ENCODE peak calls at places on chromosomes 3 and 15, in five cellular contexts. Q is neural progenitor cell, X is neuronal stem cell, L is colonic mucosa, B is K562. N is an unnamed sample.

GRCh38 chr3:152899306-152899705 is 64.4 kb downstream of the P2RY1 start:
- DNase-seq in Q (no peak), B (no peak), L (no peak), X (no peak), N (no peak)

GRCh38 chr3:106765342-106765741 is 611.9 kb upstream of the CCDC54 start:
- DNase-seq in Q (no peak), B (no peak), L (no peak), X (no peak), N (no peak)

GRCh38 chr15:77440378-77440999 is 19.8 kb downstream of the HMG20A start:
- DNase-seq in X (no peak), L (no peak), Q (no peak), B (no peak), N (no peak)

GRCh38 chr15:84798436-84798946 is 18.7 kb upstream of the ALPK3 start:
- DNase-seq in L (no peak), Q (no peak), B (no peak), X (no peak), N (no peak)

GRCh38 chr3:50248387-50248786 is 12.4 kb downstream of the GNAI2 start:
- DNase-seq in B (no peak), Q (no peak), L (peak; percentile 69), X (no peak), N (no peak)

GRCh38 chr15:82570721-82571519 is 30.7 kb upstream of the RPS17 start:
- DNase-seq in Q (peak; percentile 31), B (no peak), X (no peak), L (no peak), N (no peak)

GRCh38 chr3:184229424-184230080 is at the start of gene VWA5B2:
- DNase-seq in B (peak; percentile 96), L (peak; percentile 30), Q (peak; percentile 94), X (peak; percentile 71), N (peak; percentile 79)

GRCh38 chr3:105984837-105985236 is 116.0 kb upstream of the CBLB start:
- DNase-seq in Q (no peak), X (no peak), L (no peak), B (no peak), N (no peak)

GRCh38 chr15:60718661-60719069 is 239.7 kb upstream of the ICE2 start:
- DNase-seq in L (no peak), B (no peak), X (no peak), Q (no peak), N (no peak)

DNA sequence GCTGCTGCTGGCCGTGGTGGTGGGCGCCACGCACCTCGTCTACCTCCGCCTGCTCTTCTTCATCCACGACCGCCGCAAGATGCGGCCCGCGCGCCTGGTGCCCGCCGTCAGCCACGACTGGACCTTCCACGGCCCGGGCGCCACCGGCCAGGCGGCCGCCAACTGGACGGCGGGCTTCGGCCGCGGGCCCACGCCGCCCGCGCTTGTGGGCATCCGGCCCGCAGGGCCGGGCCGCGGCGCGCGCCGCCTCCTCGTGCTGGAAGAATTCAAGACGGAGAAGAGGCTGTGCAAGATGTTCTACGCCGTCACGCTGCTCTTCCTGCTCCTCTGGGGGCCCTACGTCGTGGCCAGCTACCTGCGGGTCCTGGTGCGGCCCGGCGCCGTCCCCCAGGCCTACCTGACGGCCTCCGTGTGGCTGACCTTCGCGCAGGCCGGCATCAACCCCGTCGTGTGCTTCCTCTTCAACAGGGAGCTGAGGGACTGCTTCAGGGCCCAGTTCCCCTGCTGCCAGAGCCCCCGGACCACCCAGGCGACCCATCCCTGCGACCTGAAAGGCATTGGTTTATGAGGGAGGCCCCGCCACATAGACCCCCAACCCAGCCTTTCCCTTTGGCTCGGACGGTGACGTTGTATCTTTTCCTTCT is 1.1 kb downstream of the GPR27 start:
- DNase-seq in B (no peak), X (no peak), Q (peak; percentile 11), L (no peak), N (no peak)
- H3K9ac ChIP-seq in B (no peak overlapping the region), X (peak overlapping the region; percentile 63), Q (no peak overlapping the region), L (no peak overlapping the region), N (no peak overlapping the region)

GRCh38 chr15:44029940-44030568 is 165.0 kb downstream of the FRMD5 start:
- DNase-seq in X (no peak), B (no peak), L (no peak), Q (no peak), N (no peak)
- H3K27ac ChIP-seq in X (no peak overlapping the region), B (no peak overlapping the region), L (no peak overlapping the region), Q (no peak overlapping the region), N (no peak overlapping the region)

GRCh38 chr3:136350557-136350956 is 100.4 kb downstream of the PCCB start:
- DNase-seq in Q (no peak), B (no peak), L (no peak), X (no peak), N (no peak)
- H3K9ac ChIP-seq in Q (no peak overlapping the region), B (no peak overlapping the region), L (no peak overlapping the region), X (no peak overlapping the region), N (no peak overlapping the region)

DNA sequence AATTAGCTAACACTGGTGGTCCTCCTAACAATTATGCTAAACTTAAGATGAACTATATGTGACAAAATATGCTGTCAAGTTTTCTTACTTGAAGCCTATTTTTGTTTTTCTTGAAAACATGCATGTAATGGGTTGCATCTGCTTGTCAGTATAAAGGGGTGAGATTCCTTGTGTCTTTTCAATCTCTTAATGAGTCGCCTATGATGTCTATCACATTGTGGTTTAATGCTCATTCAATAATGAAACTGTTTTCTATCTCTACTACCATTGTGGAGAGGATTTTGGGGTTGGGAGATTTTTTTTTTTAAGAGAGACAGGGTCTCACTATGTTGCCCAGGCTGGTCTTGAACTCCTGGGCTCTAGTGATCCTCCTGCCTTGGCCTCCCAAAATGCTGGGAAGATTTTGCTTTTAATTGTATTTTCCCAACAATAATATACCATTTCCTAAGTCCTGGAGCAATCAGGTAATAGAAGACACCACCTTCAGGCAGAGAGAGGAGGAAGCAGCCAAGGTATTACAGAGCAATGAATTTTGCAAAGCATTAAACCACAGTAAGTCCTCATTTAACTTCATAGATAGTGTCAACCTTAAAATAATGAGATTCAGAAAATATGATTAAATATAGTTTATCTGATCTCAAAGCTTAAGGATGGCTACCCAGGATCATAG is 17.4 kb upstream of the TRMT10C start:
- DNase-seq in X (no peak), B (no peak), Q (no peak), L (no peak), N (no peak)
- H3K27ac ChIP-seq in X (no peak overlapping the region), B (no peak overlapping the region), Q (no peak overlapping the region), L (no peak overlapping the region), N (no peak overlapping the region)

GRCh38 chr3:101228441-101228840 is 91.9 kb downstream of the IMPG2 start:
- DNase-seq in B (no peak), Q (no peak), L (no peak), X (no peak), N (no peak)

GRCh38 chr3:101235048-101235447 is 85.3 kb downstream of the IMPG2 start:
- DNase-seq in L (no peak), B (no peak), X (no peak), Q (no peak), N (no peak)

GRCh38 chr3:101229681-101230080 is 90.7 kb downstream of the IMPG2 start:
- DNase-seq in Q (no peak), B (no peak), X (no peak), L (no peak), N (no peak)

GRCh38 chr3:101224739-101225138 is 95.6 kb downstream of the IMPG2 start:
- DNase-seq in B (no peak), L (no peak), X (no peak), Q (no peak), N (no peak)

GRCh38 chr3:101230618-101231017 is 89.8 kb downstream of the IMPG2 start:
- DNase-seq in L (no peak), B (no peak), X (no peak), Q (no peak), N (no peak)
- H3K9ac ChIP-seq in L (no peak overlapping the region), B (no peak overlapping the region), X (no peak overlapping the region), Q (no peak overlapping the region), N (no peak overlapping the region)

GRCh38 chr3:158248261-158248660 is 138.4 kb downstream of the RSRC1 start:
- DNase-seq in X (no peak), Q (no peak), L (no peak), B (no peak), N (no peak)

GRCh38 chr3:158244274-158244673 is 134.4 kb downstream of the RSRC1 start:
- DNase-seq in X (no peak), B (no peak), Q (no peak), L (no peak), N (no peak)

GRCh38 chr3:158247288-158247687 is 137.4 kb downstream of the RSRC1 start:
- DNase-seq in Q (no peak), B (no peak), X (no peak), L (no peak), N (no peak)

DNA sequence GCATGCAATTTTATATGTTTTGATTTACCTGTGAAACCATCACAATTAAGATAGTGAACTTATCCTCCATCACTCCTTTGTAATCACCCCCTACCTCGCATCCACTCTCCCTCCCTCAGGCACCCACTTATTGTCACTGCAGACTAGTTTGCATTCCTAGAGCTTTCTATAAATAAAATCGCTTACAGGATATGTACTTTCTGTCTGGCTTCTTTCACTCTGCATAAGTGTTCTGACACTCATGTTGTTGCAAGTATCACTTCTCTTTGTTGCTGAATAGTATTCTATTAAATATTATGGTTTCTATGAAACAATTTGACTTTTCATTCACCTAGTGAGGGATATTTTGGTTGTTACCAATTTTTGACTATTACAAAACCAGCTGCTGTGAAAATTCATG is 139.3 kb downstream of the RSRC1 start:
- DNase-seq in X (no peak), L (no peak), Q (no peak), B (no peak), N (no peak)
- H3K27ac ChIP-seq in X (no peak overlapping the region), L (no peak overlapping the region), Q (no peak overlapping the region), B (no peak overlapping the region), N (no peak overlapping the region)

GRCh38 chr3:112092439-112093179 is 6.4 kb downstream of the C3orf52 start:
- DNase-seq in X (no peak), B (no peak), Q (peak; percentile 37), L (peak; percentile 29), N (no peak)
- H3K9ac ChIP-seq in X (no peak overlapping the region), B (no peak overlapping the region), Q (no peak overlapping the region), L (no peak overlapping the region), N (no peak overlapping the region)

DNA sequence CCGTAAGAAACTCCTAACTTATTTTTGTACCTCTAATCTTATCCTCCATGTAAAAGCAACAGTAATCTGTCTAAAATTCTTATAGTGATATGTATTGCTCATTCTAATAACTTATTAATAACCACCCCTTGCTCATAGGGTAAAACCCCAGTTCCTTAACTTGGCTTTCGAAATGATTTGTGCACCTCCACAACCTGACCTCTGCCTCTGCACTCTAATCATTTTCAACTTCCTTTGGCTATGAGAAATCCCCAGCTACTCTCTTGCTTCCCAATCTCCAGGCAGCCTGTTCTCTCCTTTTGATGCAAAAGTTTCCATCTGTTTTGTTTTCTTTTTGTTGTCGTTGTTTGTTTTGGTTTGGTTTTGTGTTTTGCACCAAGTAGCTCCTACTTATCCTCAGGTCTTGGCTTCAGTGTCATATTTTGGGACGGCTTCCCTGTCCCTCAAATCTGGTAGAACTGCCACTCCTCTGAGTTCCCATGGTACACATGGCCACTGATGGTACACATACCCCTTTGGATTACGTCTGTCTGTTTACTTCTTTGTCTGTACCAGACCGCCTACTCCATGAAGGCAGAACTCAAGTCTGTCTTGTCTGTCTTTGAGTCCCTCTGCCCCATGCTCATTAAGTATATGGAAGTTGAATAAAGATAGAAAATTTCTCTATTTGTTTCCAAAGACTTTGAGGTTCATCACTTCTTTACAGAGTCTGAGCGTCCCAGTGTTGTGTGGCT is 105.6 kb upstream of the TGFBR2 start:
- DNase-seq in B (no peak), X (no peak), L (no peak), Q (no peak), N (no peak)
- H3K27ac ChIP-seq in B (no peak overlapping the region), X (no peak overlapping the region), L (no peak overlapping the region), Q (no peak overlapping the region), N (no peak overlapping the region)

GRCh38 chr15:62558640-62559039 is 393.6 kb upstream of the C2CD4B start:
- DNase-seq in Q (peak; percentile 8), L (no peak), X (no peak), B (no peak), N (no peak)
- H3K9ac ChIP-seq in Q (no peak overlapping the region), L (no peak overlapping the region), X (no peak overlapping the region), B (no peak overlapping the region), N (no peak overlapping the region)

GRCh38 chr15:32042269-32042996 is 12.1 kb downstream of the CHRNA7 start:
- DNase-seq in B (peak; percentile 7), L (no peak), X (no peak), Q (no peak), N (no peak)
- H3K27ac ChIP-seq in B (no peak overlapping the region), L (no peak overlapping the region), X (no peak overlapping the region), Q (no peak overlapping the region), N (no peak overlapping the region)